ENCODE peak calls at places on chromosomes 5 and 9, in four cellular contexts. D is GM12878, P is K562, S is HepG2. E is an unnamed sample.

GRCh38 chr9:110531776-110532175 is 47.8 kb downstream of the SVEP1 start:
- DNase-seq in D (no peak), S (no peak), P (no peak), E (no peak)

GRCh38 chr9:91577540-91577939 is 153.9 kb upstream of the NFIL3 start:
- DNase-seq in P (no peak), D (no peak), S (no peak), E (no peak)

GRCh38 chr9:127154003-127154389 is 31.6 kb upstream of the ANGPTL2 start:
- DNase-seq in P (no peak), S (no peak), D (no peak), E (peak; percentile 30)

GRCh38 chr9:130159057-130159456 is 13.1 kb upstream of the NCS1 start:
- DNase-seq in S (peak; percentile 69), D (no peak), P (no peak), E (no peak)

GRCh38 chr5:150278916-150279315 is 10.7 kb downstream of the CAMK2A start:
- DNase-seq in P (no peak), S (no peak), D (no peak), E (no peak)

GRCh38 chr9:8751531-8751930 is 952.0 kb upstream of the DMAC1 start:
- DNase-seq in D (no peak), P (no peak), S (no peak), E (no peak)

GRCh38 chr9:94860678-94861588 is 134.4 kb downstream of the AOPEP start:
- DNase-seq in D (peak; percentile 92), P (no peak), S (no peak), E (peak; percentile 16)

GRCh38 chr5:126830061-126830460 is 53.1 kb downstream of the LMNB1 start:
- DNase-seq in P (no peak), D (no peak), S (no peak), E (no peak)

GRCh38 chr5:1310118-1310517 is 15.2 kb upstream of the TERT start:
- DNase-seq in D (no peak), S (no peak), P (no peak), E (no peak)

GRCh38 chr5:150538007-150538917 is 30.3 kb downstream of the NDST1 start:
- DNase-seq in P (no peak), D (no peak), S (no peak), E (no peak)

GRCh38 chr9:120875643-120875953 is 1.4 kb downstream of the PHF19 start:
- DNase-seq in D (no peak), P (no peak), S (no peak), E (no peak)

GRCh38 chr5:56262269-56262668 is 29.1 kb upstream of the ANKRD55 start:
- DNase-seq in D (no peak), P (no peak), S (no peak), E (no peak)

GRCh38 chr9:77488439-77489126 is 159.5 kb downstream of the GNA14 start:
- DNase-seq in D (no peak), P (no peak), S (no peak), E (no peak)

GRCh38 chr5:72366324-72366976 is 46.3 kb downstream of the PTCD2 start:
- DNase-seq in D (peak; percentile 43), S (peak; percentile 67), P (peak; percentile 26), E (no peak)

GRCh38 chr5:158261669-158262367 is 402.9 kb upstream of the CLINT1 start:
- DNase-seq in S (no peak), D (no peak), P (no peak), E (no peak)

GRCh38 chr5:44844744-44845143 is 36.0 kb downstream of the MRPS30 start:
- DNase-seq in D (no peak), S (no peak), P (no peak), E (no peak)

GRCh38 chr9:14400658-14400995 is 86.7 kb upstream of the NFIB start:
- DNase-seq in D (no peak), S (peak; percentile 35), P (peak; percentile 7), E (peak; percentile 62)

GRCh38 chr9:132646726-132647125 is 23.1 kb downstream of the DDX31 start:
- DNase-seq in D (no peak), S (no peak), P (no peak), E (no peak)

GRCh38 chr5:58925627-58926545 is 343.0 kb downstream of the RAB3C start:
- DNase-seq in S (no peak), P (no peak), D (no peak), E (no peak)

GRCh38 chr5:152246401-152246800 is 158.7 kb downstream of the NMUR2 start:
- DNase-seq in D (no peak), S (peak; percentile 12), P (no peak), E (peak; percentile 78)

GRCh38 chr9:137804908-137805356 is 72.7 kb upstream of the CACNA1B start:
- DNase-seq in D (peak; percentile 16), S (no peak), P (no peak), E (no peak)

GRCh38 chr9:5459289-5459829 is 9.0 kb downstream of the CD274 start:
- DNase-seq in D (no peak), S (no peak), P (no peak), E (no peak)

GRCh38 chr5:141753971-141754713 is 72.1 kb upstream of the ARAP3 start:
- DNase-seq in S (no peak), D (no peak), P (peak; percentile 76), E (no peak)

GRCh38 chr9:12817702-12818101 is 42.9 kb downstream of the LURAP1L start:
- DNase-seq in P (no peak), S (peak; percentile 76), D (no peak), E (no peak)

GRCh38 chr5:6496207-6496584 is 47.5 kb downstream of the UBE2QL1 start:
- DNase-seq in D (peak; percentile 97), S (no peak), P (no peak), E (no peak)

GRCh38 chr9:92455217-92455616 is 27.1 kb downstream of the ASPN start:
- DNase-seq in D (no peak), P (no peak), S (peak; percentile 20), E (no peak)

GRCh38 chr5:39224196-39224754 is 4.9 kb upstream of the FYB1 start:
- DNase-seq in S (no peak), P (peak; percentile 45), D (no peak), E (no peak)

GRCh38 chr5:131329187-131329540 is 65.3 kb downstream of the CDC42SE2 start:
- DNase-seq in S (no peak), P (no peak), D (no peak), E (no peak)

GRCh38 chr5:131324311-131324710 is 60.5 kb downstream of the CDC42SE2 start:
- DNase-seq in S (no peak), D (no peak), P (no peak), E (no peak)

GRCh38 chr5:131323378-131323777 is 59.5 kb downstream of the CDC42SE2 start:
- DNase-seq in D (no peak), P (no peak), S (no peak), E (no peak)

GRCh38 chr5:131330031-131330430 is 66.2 kb downstream of the CDC42SE2 start:
- DNase-seq in S (no peak), P (no peak), D (no peak), E (no peak)

GRCh38 chr5:131328536-131329186 is 64.8 kb downstream of the CDC42SE2 start:
- DNase-seq in D (no peak), P (no peak), S (peak; percentile 50), E (no peak)
- TF ChIP-seq BRCA1 in D (no peak), P (no peak), S (no peak), E (no peak)

GRCh38 chr5:37966291-37966690 is 126.5 kb upstream of the GDNF start:
- DNase-seq in S (no peak), D (no peak), P (no peak), E (no peak)

DNA sequence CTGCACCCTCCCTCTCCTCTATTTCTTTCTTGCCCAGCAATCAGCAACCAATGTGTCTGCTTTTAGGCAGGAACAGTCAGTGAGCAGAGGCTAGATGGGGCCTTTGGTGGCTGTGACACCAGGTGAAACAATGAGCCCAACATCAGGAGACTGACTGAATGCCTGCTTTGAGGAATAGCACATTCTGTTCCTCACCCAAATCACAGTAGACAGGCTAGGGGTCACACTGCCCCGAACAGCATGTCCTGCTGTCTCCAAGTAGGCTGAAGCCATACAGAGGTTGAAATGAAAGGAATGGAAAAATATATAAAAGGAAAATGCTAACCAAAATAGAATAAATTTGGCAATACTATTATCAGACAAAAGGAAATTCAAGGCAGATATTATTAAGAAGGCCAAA is 122.5 kb upstream of the GDNF start:
- DNase-seq in S (no peak), P (no peak), D (no peak), E (no peak)
- TF ChIP-seq BRCA1 in S (no peak), P (no peak), D (no peak), E (no peak)

GRCh38 chr5:173771743-173772406 is 116.3 kb upstream of the CPEB4 start:
- DNase-seq in S (no peak), P (no peak), D (no peak), E (no peak)

GRCh38 chr5:173771058-173771742 is 116.9 kb upstream of the CPEB4 start:
- DNase-seq in P (peak; percentile 46), D (no peak), S (no peak), E (no peak)

GRCh38 chr5:173770637-173771036 is 117.5 kb upstream of the CPEB4 start:
- DNase-seq in D (no peak), S (no peak), P (no peak), E (no peak)

GRCh38 chr5:173774212-173774850 is 113.8 kb upstream of the CPEB4 start:
- DNase-seq in S (no peak), P (no peak), D (no peak), E (no peak)

DNA sequence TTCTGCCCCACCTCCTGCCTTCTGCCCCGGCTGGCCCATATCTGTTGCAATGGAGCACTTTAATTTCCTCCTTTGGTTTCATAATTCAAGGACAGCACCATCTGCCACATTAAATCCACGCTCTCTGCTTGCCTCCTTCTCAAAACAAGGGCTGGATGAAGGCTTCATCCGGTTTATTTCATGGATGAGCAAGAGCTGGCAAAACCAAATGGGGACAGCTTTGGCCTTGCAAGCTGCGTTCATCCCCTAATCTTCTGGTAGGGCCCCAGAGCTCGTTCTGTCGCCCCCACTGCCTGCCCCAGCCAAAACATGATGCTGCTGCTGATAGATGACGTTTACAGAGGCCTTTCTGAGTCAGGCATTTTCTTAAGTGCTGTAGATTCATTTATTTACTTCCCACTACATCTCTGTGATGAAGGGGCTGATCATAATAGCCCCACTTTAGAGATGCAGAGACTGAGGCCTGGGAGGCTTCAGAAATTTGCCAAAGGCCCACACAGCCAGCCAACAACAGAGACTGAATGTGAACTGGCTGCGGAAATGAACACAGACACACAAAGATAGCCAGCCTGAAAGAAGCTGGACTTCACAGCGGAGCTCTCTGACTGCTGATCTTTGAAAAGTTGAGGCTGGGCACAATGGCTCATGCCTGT is 115.6 kb upstream of the CPEB4 start:
- DNase-seq in D (no peak), P (no peak), S (no peak), E (no peak)
- TF ChIP-seq BRCA1 in D (no peak), P (no peak), S (no peak), E (no peak)

GRCh38 chr5:180516440-180516839 is 22.3 kb downstream of the CNOT6 start:
- DNase-seq in S (no peak), P (no peak), D (no peak), E (no peak)

GRCh38 chr5:180521591-180521990 is 27.4 kb downstream of the CNOT6 start:
- DNase-seq in S (no peak), P (no peak), D (no peak), E (no peak)

GRCh38 chr5:180522350-180522749 is 28.2 kb downstream of the CNOT6 start:
- DNase-seq in S (no peak), D (no peak), P (no peak), E (no peak)

GRCh38 chr5:180521101-180521500 is 26.9 kb downstream of the CNOT6 start:
- DNase-seq in D (no peak), S (no peak), P (no peak), E (no peak)

DNA sequence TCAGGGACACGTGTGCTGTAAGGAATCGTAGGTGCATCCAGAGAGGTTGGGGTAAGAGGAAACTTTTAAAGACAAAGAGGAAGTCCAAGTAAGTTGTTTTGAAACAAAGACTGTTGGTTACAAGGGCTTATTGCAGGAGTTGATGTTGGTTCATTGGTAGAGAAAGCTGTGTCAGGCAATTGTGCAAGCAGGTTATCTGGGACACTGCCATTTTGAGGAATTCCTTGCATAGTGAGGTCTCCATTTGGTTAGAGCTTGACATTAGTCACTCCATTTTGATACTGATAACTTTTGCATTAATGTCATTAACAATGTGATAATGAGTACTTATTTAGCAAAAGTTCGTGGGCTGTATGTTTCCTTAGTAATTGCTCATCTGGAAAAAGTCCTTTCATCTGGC is 24.9 kb downstream of the CNOT6 start:
- DNase-seq in P (no peak), S (no peak), D (no peak), E (no peak)
- TF ChIP-seq BRCA1 in P (no peak), S (no peak), D (no peak), E (no peak)